ENCODE peak calls at places on chromosomes 4 and X, in eight cellular contexts. One of them, this sample, is unnamed.

GRCh38 chr4:30714408-30715031 is 5.6 kb upstream of the PCDH7 start:
- DNase-seq in foreskin fibroblast: peak; percentile 70
- DNase-seq in fibroblast of mammary gland: peak; percentile 55
- DNase-seq in CD8-positive, alpha-beta T cell: no peak
- DNase-seq in thoracic aorta: no peak
- DNase-seq in choroid plexus epithelial cell: peak; percentile 78
- DNase-seq in HCT116: peak; percentile 73
- DNase-seq in right atrium auricular region: no peak
- DNase-seq in this sample: no peak

GRCh38 chrX:38368774-38369173 is 16.4 kb downstream of the OTC start:
- DNase-seq in foreskin fibroblast: no peak
- DNase-seq in fibroblast of mammary gland: no peak
- DNase-seq in CD8-positive, alpha-beta T cell: no peak
- DNase-seq in thoracic aorta: no peak
- DNase-seq in choroid plexus epithelial cell: no peak
- DNase-seq in HCT116: no peak
- DNase-seq in right atrium auricular region: no peak
- DNase-seq in this sample: no peak

GRCh38 chr4:85952982-85953650 is 406.7 kb downstream of the MAPK10 start:
- DNase-seq in foreskin fibroblast: no peak
- DNase-seq in fibroblast of mammary gland: no peak
- DNase-seq in CD8-positive, alpha-beta T cell: no peak
- DNase-seq in thoracic aorta: no peak
- DNase-seq in choroid plexus epithelial cell: peak; percentile 47
- DNase-seq in HCT116: no peak
- DNase-seq in right atrium auricular region: no peak
- DNase-seq in this sample: no peak

GRCh38 chrX:3161686-3162085 is 120.4 kb downstream of the ARSF start:
- DNase-seq in foreskin fibroblast: peak; percentile 56
- DNase-seq in fibroblast of mammary gland: peak; percentile 54
- DNase-seq in CD8-positive, alpha-beta T cell: no peak
- DNase-seq in thoracic aorta: no peak
- DNase-seq in choroid plexus epithelial cell: peak; percentile 30
- DNase-seq in HCT116: no peak
- DNase-seq in right atrium auricular region: no peak
- DNase-seq in this sample: no peak

GRCh38 chr4:40283968-40284367 is 51.2 kb upstream of the CHRNA9 start:
- DNase-seq in foreskin fibroblast: no peak
- DNase-seq in fibroblast of mammary gland: peak; percentile 48
- DNase-seq in CD8-positive, alpha-beta T cell: peak; percentile 53
- DNase-seq in thoracic aorta: no peak
- DNase-seq in choroid plexus epithelial cell: no peak
- DNase-seq in HCT116: peak; percentile 91
- DNase-seq in right atrium auricular region: no peak
- DNase-seq in this sample: no peak

GRCh38 chrX:110748256-110748811 is 47.3 kb downstream of the CHRDL1 start:
- DNase-seq in foreskin fibroblast: no peak
- DNase-seq in fibroblast of mammary gland: no peak
- DNase-seq in CD8-positive, alpha-beta T cell: no peak
- DNase-seq in thoracic aorta: no peak
- DNase-seq in choroid plexus epithelial cell: no peak
- DNase-seq in HCT116: no peak
- DNase-seq in right atrium auricular region: no peak
- DNase-seq in this sample: no peak

GRCh38 chr4:92636038-92636825 is 332.5 kb downstream of the GRID2 start:
- DNase-seq in foreskin fibroblast: no peak
- DNase-seq in fibroblast of mammary gland: no peak
- DNase-seq in CD8-positive, alpha-beta T cell: no peak
- DNase-seq in thoracic aorta: no peak
- DNase-seq in choroid plexus epithelial cell: no peak
- DNase-seq in HCT116: no peak
- DNase-seq in right atrium auricular region: no peak
- DNase-seq in this sample: no peak

GRCh38 chrX:31236231-31236630 is 164.4 kb upstream of the FTHL17 start:
- DNase-seq in foreskin fibroblast: no peak
- DNase-seq in fibroblast of mammary gland: no peak
- DNase-seq in CD8-positive, alpha-beta T cell: no peak
- DNase-seq in thoracic aorta: no peak
- DNase-seq in choroid plexus epithelial cell: no peak
- DNase-seq in HCT116: no peak
- DNase-seq in right atrium auricular region: no peak
- DNase-seq in this sample: no peak

GRCh38 chr4:102616661-102617060 is 115.5 kb downstream of the NFKB1 start:
- DNase-seq in foreskin fibroblast: no peak
- DNase-seq in fibroblast of mammary gland: no peak
- DNase-seq in CD8-positive, alpha-beta T cell: no peak
- DNase-seq in thoracic aorta: no peak
- DNase-seq in choroid plexus epithelial cell: no peak
- DNase-seq in HCT116: no peak
- DNase-seq in right atrium auricular region: no peak
- DNase-seq in this sample: no peak

GRCh38 chrX:10008483-10009056 is 41.4 kb downstream of the CLDN34 start:
- DNase-seq in foreskin fibroblast: no peak
- DNase-seq in fibroblast of mammary gland: no peak
- DNase-seq in CD8-positive, alpha-beta T cell: no peak
- DNase-seq in thoracic aorta: no peak
- DNase-seq in choroid plexus epithelial cell: no peak
- DNase-seq in HCT116: no peak
- DNase-seq in right atrium auricular region: no peak
- DNase-seq in this sample: no peak

GRCh38 chr4:73869130-73870055 is at the start of gene CXCL1:
- DNase-seq in foreskin fibroblast: peak; percentile 69
- DNase-seq in fibroblast of mammary gland: no peak
- DNase-seq in CD8-positive, alpha-beta T cell: no peak
- DNase-seq in thoracic aorta: no peak
- DNase-seq in choroid plexus epithelial cell: peak; percentile 78
- DNase-seq in HCT116: no peak
- DNase-seq in right atrium auricular region: no peak
- DNase-seq in this sample: no peak

GRCh38 chrX:41470706-41471105 is 23.6 kb downstream of the NYX start:
- DNase-seq in foreskin fibroblast: peak; percentile 26
- DNase-seq in fibroblast of mammary gland: no peak
- DNase-seq in CD8-positive, alpha-beta T cell: no peak
- DNase-seq in thoracic aorta: no peak
- DNase-seq in choroid plexus epithelial cell: no peak
- DNase-seq in HCT116: no peak
- DNase-seq in right atrium auricular region: no peak
- DNase-seq in this sample: no peak

GRCh38 chr4:32826169-32826568 is 2106.0 kb downstream of the PCDH7 start:
- DNase-seq in foreskin fibroblast: no peak
- DNase-seq in fibroblast of mammary gland: peak; percentile 16
- DNase-seq in CD8-positive, alpha-beta T cell: no peak
- DNase-seq in thoracic aorta: no peak
- DNase-seq in choroid plexus epithelial cell: no peak
- DNase-seq in HCT116: peak; percentile 34
- DNase-seq in right atrium auricular region: no peak
- DNase-seq in this sample: no peak

GRCh38 chrX:20063153-20063552 is 53.6 kb downstream of the MAP7D2 start:
- DNase-seq in foreskin fibroblast: no peak
- DNase-seq in fibroblast of mammary gland: no peak
- DNase-seq in CD8-positive, alpha-beta T cell: no peak
- DNase-seq in thoracic aorta: no peak
- DNase-seq in choroid plexus epithelial cell: no peak
- DNase-seq in HCT116: no peak
- DNase-seq in right atrium auricular region: no peak
- DNase-seq in this sample: no peak

GRCh38 chrX:20059467-20060128 is 57.1 kb downstream of the MAP7D2 start:
- DNase-seq in foreskin fibroblast: no peak
- DNase-seq in fibroblast of mammary gland: no peak
- DNase-seq in CD8-positive, alpha-beta T cell: no peak
- DNase-seq in thoracic aorta: no peak
- DNase-seq in choroid plexus epithelial cell: no peak
- DNase-seq in HCT116: no peak
- DNase-seq in right atrium auricular region: no peak
- DNase-seq in this sample: no peak

GRCh38 chrX:20060961-20061868 is 55.5 kb downstream of the MAP7D2 start:
- DNase-seq in foreskin fibroblast: no peak
- DNase-seq in fibroblast of mammary gland: no peak
- DNase-seq in CD8-positive, alpha-beta T cell: no peak
- DNase-seq in thoracic aorta: no peak
- DNase-seq in choroid plexus epithelial cell: no peak
- DNase-seq in HCT116: no peak
- DNase-seq in right atrium auricular region: no peak
- DNase-seq in this sample: no peak

GRCh38 chrX:20063716-20064351 is 52.9 kb downstream of the MAP7D2 start:
- DNase-seq in foreskin fibroblast: peak; percentile 13
- DNase-seq in fibroblast of mammary gland: peak; percentile 10
- DNase-seq in CD8-positive, alpha-beta T cell: no peak
- DNase-seq in thoracic aorta: no peak
- DNase-seq in choroid plexus epithelial cell: no peak
- DNase-seq in HCT116: no peak
- DNase-seq in right atrium auricular region: no peak
- DNase-seq in this sample: no peak

GRCh38 chrX:20061869-20062254 is 54.8 kb downstream of the MAP7D2 start:
- DNase-seq in foreskin fibroblast: peak; percentile 55
- DNase-seq in fibroblast of mammary gland: peak; percentile 48
- DNase-seq in CD8-positive, alpha-beta T cell: no peak
- DNase-seq in thoracic aorta: no peak
- DNase-seq in choroid plexus epithelial cell: peak; percentile 81
- DNase-seq in HCT116: no peak
- DNase-seq in right atrium auricular region: no peak
- DNase-seq in this sample: peak; percentile 57
- H3K4me3 ChIP-seq in foreskin fibroblast: no peak overlapping the region
- H3K4me3 ChIP-seq in fibroblast of mammary gland: no peak overlapping the region
- H3K4me3 ChIP-seq in CD8-positive, alpha-beta T cell: no peak overlapping the region
- H3K4me3 ChIP-seq in thoracic aorta: no peak overlapping the region
- H3K4me3 ChIP-seq in choroid plexus epithelial cell: no peak overlapping the region
- H3K4me3 ChIP-seq in HCT116: no peak overlapping the region
- H3K4me3 ChIP-seq in right atrium auricular region: no peak overlapping the region
- H3K4me3 ChIP-seq in this sample: no peak overlapping the region

DNA sequence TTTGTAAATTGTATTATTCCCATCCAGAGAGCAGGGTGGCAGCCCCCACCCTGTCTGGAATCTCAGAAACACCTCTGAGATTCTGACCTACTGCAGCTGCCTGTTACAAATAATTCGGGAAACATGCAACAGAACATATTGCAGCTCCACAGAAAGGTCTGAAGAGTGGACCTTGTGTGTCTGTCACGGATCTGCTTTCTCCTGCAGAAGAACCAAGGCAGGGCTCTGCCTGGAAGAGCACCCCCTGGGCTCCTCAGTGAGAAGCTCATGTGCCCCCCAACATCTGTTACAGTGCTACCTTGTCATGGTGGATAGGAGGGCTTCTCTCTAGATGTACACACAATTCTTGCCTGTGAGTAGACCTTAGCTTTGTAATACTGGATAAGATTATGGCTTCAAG is 286.6 kb upstream of the GATB start:
- DNase-seq in foreskin fibroblast: no peak
- DNase-seq in fibroblast of mammary gland: no peak
- DNase-seq in CD8-positive, alpha-beta T cell: no peak
- DNase-seq in thoracic aorta: no peak
- DNase-seq in choroid plexus epithelial cell: no peak
- DNase-seq in HCT116: no peak
- DNase-seq in right atrium auricular region: no peak
- DNase-seq in this sample: no peak
- H3K4me3 ChIP-seq in foreskin fibroblast: no peak overlapping the region
- H3K4me3 ChIP-seq in fibroblast of mammary gland: no peak overlapping the region
- H3K4me3 ChIP-seq in CD8-positive, alpha-beta T cell: no peak overlapping the region
- H3K4me3 ChIP-seq in thoracic aorta: no peak overlapping the region
- H3K4me3 ChIP-seq in choroid plexus epithelial cell: no peak overlapping the region
- H3K4me3 ChIP-seq in HCT116: no peak overlapping the region
- H3K4me3 ChIP-seq in right atrium auricular region: no peak overlapping the region
- H3K4me3 ChIP-seq in this sample: no peak overlapping the region

GRCh38 chrX:136781180-136781797 is 557 bp upstream of the ARHGEF6 start:
- DNase-seq in foreskin fibroblast: peak; percentile 56
- DNase-seq in fibroblast of mammary gland: peak; percentile 22
- DNase-seq in CD8-positive, alpha-beta T cell: no peak
- DNase-seq in thoracic aorta: no peak
- DNase-seq in choroid plexus epithelial cell: peak; percentile 20
- DNase-seq in HCT116: no peak
- DNase-seq in right atrium auricular region: no peak
- DNase-seq in this sample: no peak
- H3K4me3 ChIP-seq in foreskin fibroblast: peak overlapping the region; percentile 34
- H3K4me3 ChIP-seq in fibroblast of mammary gland: no peak overlapping the region
- H3K4me3 ChIP-seq in CD8-positive, alpha-beta T cell: peak overlapping the region; percentile 67
- H3K4me3 ChIP-seq in thoracic aorta: peak overlapping the region; percentile 64
- H3K4me3 ChIP-seq in choroid plexus epithelial cell: no peak overlapping the region
- H3K4me3 ChIP-seq in HCT116: no peak overlapping the region
- H3K4me3 ChIP-seq in right atrium auricular region: peak overlapping the region; percentile 36
- H3K4me3 ChIP-seq in this sample: no peak overlapping the region

GRCh38 chrX:107775000-107775733 is 420 bp downstream of the TSC22D3 start:
- DNase-seq in foreskin fibroblast: no peak
- DNase-seq in fibroblast of mammary gland: no peak
- DNase-seq in CD8-positive, alpha-beta T cell: no peak
- DNase-seq in thoracic aorta: no peak
- DNase-seq in choroid plexus epithelial cell: no peak
- DNase-seq in HCT116: no peak
- DNase-seq in right atrium auricular region: no peak
- DNase-seq in this sample: no peak

GRCh38 chrX:107775734-107776511 is at the start of gene TSC22D3:
- DNase-seq in foreskin fibroblast: peak; percentile 87
- DNase-seq in fibroblast of mammary gland: peak; percentile 74
- DNase-seq in CD8-positive, alpha-beta T cell: peak; percentile 24
- DNase-seq in thoracic aorta: peak; percentile 18
- DNase-seq in choroid plexus epithelial cell: peak; percentile 66
- DNase-seq in HCT116: peak; percentile 29
- DNase-seq in right atrium auricular region: peak; percentile 86
- DNase-seq in this sample: peak; percentile 1

GRCh38 chrX:107769581-107770317 is 5.8 kb downstream of the TSC22D3 start:
- DNase-seq in foreskin fibroblast: no peak
- DNase-seq in fibroblast of mammary gland: no peak
- DNase-seq in CD8-positive, alpha-beta T cell: no peak
- DNase-seq in thoracic aorta: no peak
- DNase-seq in choroid plexus epithelial cell: no peak
- DNase-seq in HCT116: no peak
- DNase-seq in right atrium auricular region: no peak
- DNase-seq in this sample: no peak

GRCh38 chrX:107773906-107774435 is 1.6 kb downstream of the TSC22D3 start:
- DNase-seq in foreskin fibroblast: no peak
- DNase-seq in fibroblast of mammary gland: no peak
- DNase-seq in CD8-positive, alpha-beta T cell: no peak
- DNase-seq in thoracic aorta: no peak
- DNase-seq in choroid plexus epithelial cell: no peak
- DNase-seq in HCT116: no peak
- DNase-seq in right atrium auricular region: no peak
- DNase-seq in this sample: no peak

DNA sequence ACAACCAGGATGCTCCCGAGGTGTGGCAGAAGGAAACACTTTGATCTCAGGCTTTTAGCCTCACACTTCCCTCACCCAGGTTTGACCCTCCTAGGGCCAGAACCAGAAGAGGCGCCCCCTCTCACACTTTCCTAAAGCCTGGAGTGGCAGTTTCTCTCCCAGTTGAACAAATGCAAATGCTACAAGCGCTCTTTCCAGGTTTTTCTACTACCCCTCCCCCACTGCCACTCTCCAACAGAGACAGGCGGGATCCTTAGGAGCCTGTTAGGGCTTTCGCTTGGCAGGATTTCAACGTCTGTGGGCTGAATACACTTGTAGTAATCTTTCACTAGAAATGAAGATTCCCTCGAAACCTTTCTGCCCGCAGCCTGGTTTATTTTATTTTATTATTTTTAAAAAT is 2.4 kb downstream of the TSC22D3 start:
- DNase-seq in foreskin fibroblast: no peak
- DNase-seq in fibroblast of mammary gland: no peak
- DNase-seq in CD8-positive, alpha-beta T cell: no peak
- DNase-seq in thoracic aorta: no peak
- DNase-seq in choroid plexus epithelial cell: no peak
- DNase-seq in HCT116: no peak
- DNase-seq in right atrium auricular region: no peak
- DNase-seq in this sample: no peak
- H3K4me3 ChIP-seq in foreskin fibroblast: no peak overlapping the region
- H3K4me3 ChIP-seq in fibroblast of mammary gland: no peak overlapping the region
- H3K4me3 ChIP-seq in CD8-positive, alpha-beta T cell: no peak overlapping the region
- H3K4me3 ChIP-seq in thoracic aorta: no peak overlapping the region
- H3K4me3 ChIP-seq in choroid plexus epithelial cell: no peak overlapping the region
- H3K4me3 ChIP-seq in HCT116: no peak overlapping the region
- H3K4me3 ChIP-seq in right atrium auricular region: peak overlapping the region; percentile 56
- H3K4me3 ChIP-seq in this sample: no peak overlapping the region

This sample was measured in AG09309.